ENCODE peak calls at places on chromosomes 13 and 19, in ten cellular contexts. One of them, this sample, is unnamed.

GRCh38 chr13:96090240-96091101 is 564 bp downstream of the HS6ST3 start:
- DNase-seq in natural killer cell: no peak
- DNase-seq in thyroid gland: peak; percentile 61
- DNase-seq in adrenal gland: peak; percentile 57
- DNase-seq in RWPE1: peak; percentile 14
- DNase-seq in hepatocyte: peak; percentile 52
- DNase-seq in GM13977: peak; percentile 62
- DNase-seq in GM23338: peak; percentile 68
- DNase-seq in stomach: peak; percentile 28
- DNase-seq in thoracic aorta: no peak
- DNase-seq in this sample: peak; percentile 44

GRCh38 chr19:41997851-41998229 is 3.8 kb upstream of the ATP1A3 start:
- DNase-seq in GM13977: no peak
- DNase-seq in natural killer cell: no peak
- DNase-seq in thoracic aorta: no peak
- DNase-seq in hepatocyte: no peak
- DNase-seq in stomach: no peak
- DNase-seq in GM23338: peak; percentile 76
- DNase-seq in RWPE1: no peak
- DNase-seq in thyroid gland: no peak
- DNase-seq in adrenal gland: peak; percentile 87
- DNase-seq in this sample: no peak

GRCh38 chr19:47280183-47280797 is 5.6 kb downstream of the INAFM1 start:
- DNase-seq in GM13977: no peak
- DNase-seq in adrenal gland: no peak
- DNase-seq in stomach: peak; percentile 45
- DNase-seq in hepatocyte: peak; percentile 34
- DNase-seq in thyroid gland: no peak
- DNase-seq in GM23338: peak; percentile 89
- DNase-seq in natural killer cell: peak; percentile 38
- DNase-seq in thoracic aorta: no peak
- DNase-seq in RWPE1: no peak
- DNase-seq in this sample: peak; percentile 40

GRCh38 chr19:32053366-32053765 is 292.0 kb upstream of the ZNF507 start:
- DNase-seq in GM13977: no peak
- DNase-seq in GM23338: no peak
- DNase-seq in RWPE1: no peak
- DNase-seq in adrenal gland: no peak
- DNase-seq in hepatocyte: no peak
- DNase-seq in stomach: no peak
- DNase-seq in natural killer cell: no peak
- DNase-seq in thoracic aorta: no peak
- DNase-seq in thyroid gland: no peak
- DNase-seq in this sample: no peak

GRCh38 chr13:32976046-32976781 is 40.0 kb upstream of the KL start:
- DNase-seq in thyroid gland: no peak
- DNase-seq in GM23338: no peak
- DNase-seq in thoracic aorta: no peak
- DNase-seq in natural killer cell: no peak
- DNase-seq in adrenal gland: no peak
- DNase-seq in RWPE1: no peak
- DNase-seq in GM13977: no peak
- DNase-seq in stomach: no peak
- DNase-seq in hepatocyte: no peak
- DNase-seq in this sample: no peak

GRCh38 chr19:55345818-55346724 is 6.4 kb downstream of the KMT5C start:
- DNase-seq in thoracic aorta: no peak
- DNase-seq in GM23338: no peak
- DNase-seq in RWPE1: no peak
- DNase-seq in natural killer cell: no peak
- DNase-seq in thyroid gland: no peak
- DNase-seq in hepatocyte: no peak
- DNase-seq in GM13977: no peak
- DNase-seq in adrenal gland: no peak
- DNase-seq in stomach: peak; percentile 51
- DNase-seq in this sample: no peak

GRCh38 chr19:1361601-1362384 is 21.9 kb upstream of the NDUFS7 start:
- DNase-seq in hepatocyte: no peak
- DNase-seq in natural killer cell: no peak
- DNase-seq in GM23338: no peak
- DNase-seq in thyroid gland: no peak
- DNase-seq in adrenal gland: no peak
- DNase-seq in RWPE1: no peak
- DNase-seq in GM13977: peak; percentile 67
- DNase-seq in thoracic aorta: no peak
- DNase-seq in stomach: no peak
- DNase-seq in this sample: no peak

GRCh38 chr13:35851238-35851814 is 279.9 kb downstream of the DCLK1 start:
- DNase-seq in GM13977: no peak
- DNase-seq in adrenal gland: no peak
- DNase-seq in hepatocyte: no peak
- DNase-seq in stomach: no peak
- DNase-seq in thyroid gland: no peak
- DNase-seq in thoracic aorta: no peak
- DNase-seq in GM23338: no peak
- DNase-seq in natural killer cell: no peak
- DNase-seq in RWPE1: no peak
- DNase-seq in this sample: no peak

GRCh38 chr19:55680339-55681130 is 5.5 kb downstream of the EPN1 start:
- DNase-seq in RWPE1: no peak
- DNase-seq in stomach: no peak
- DNase-seq in GM23338: no peak
- DNase-seq in thoracic aorta: no peak
- DNase-seq in hepatocyte: no peak
- DNase-seq in adrenal gland: no peak
- DNase-seq in thyroid gland: no peak
- DNase-seq in natural killer cell: no peak
- DNase-seq in GM13977: no peak
- DNase-seq in this sample: no peak

GRCh38 chr13:113602291-113602970 is 17.9 kb downstream of the TFDP1 start:
- DNase-seq in RWPE1: no peak
- DNase-seq in stomach: no peak
- DNase-seq in natural killer cell: no peak
- DNase-seq in hepatocyte: no peak
- DNase-seq in adrenal gland: no peak
- DNase-seq in GM13977: no peak
- DNase-seq in GM23338: no peak
- DNase-seq in thoracic aorta: no peak
- DNase-seq in thyroid gland: no peak
- DNase-seq in this sample: no peak

GRCh38 chr13:26583662-26584061 is 26.2 kb downstream of the WASF3 start:
- DNase-seq in GM13977: no peak
- DNase-seq in natural killer cell: no peak
- DNase-seq in hepatocyte: no peak
- DNase-seq in GM23338: peak; percentile 18
- DNase-seq in thyroid gland: peak; percentile 18
- DNase-seq in RWPE1: no peak
- DNase-seq in stomach: no peak
- DNase-seq in adrenal gland: no peak
- DNase-seq in thoracic aorta: no peak
- DNase-seq in this sample: no peak

GRCh38 chr13:49643003-49643651 is 14.8 kb downstream of the ARL11 start:
- DNase-seq in GM23338: no peak
- DNase-seq in thyroid gland: no peak
- DNase-seq in natural killer cell: no peak
- DNase-seq in hepatocyte: no peak
- DNase-seq in thoracic aorta: no peak
- DNase-seq in RWPE1: no peak
- DNase-seq in stomach: no peak
- DNase-seq in GM13977: no peak
- DNase-seq in adrenal gland: no peak
- DNase-seq in this sample: peak; percentile 34

GRCh38 chr19:38378866-38379265 is 4.5 kb downstream of the PSMD8 start:
- DNase-seq in thoracic aorta: no peak
- DNase-seq in GM23338: no peak
- DNase-seq in thyroid gland: no peak
- DNase-seq in RWPE1: no peak
- DNase-seq in GM13977: no peak
- DNase-seq in adrenal gland: no peak
- DNase-seq in stomach: no peak
- DNase-seq in natural killer cell: no peak
- DNase-seq in hepatocyte: no peak
- DNase-seq in this sample: no peak

GRCh38 chr13:33710924-33711323 is 107.0 kb upstream of the RFC3 start:
- DNase-seq in GM13977: no peak
- DNase-seq in stomach: no peak
- DNase-seq in natural killer cell: no peak
- DNase-seq in adrenal gland: no peak
- DNase-seq in GM23338: no peak
- DNase-seq in RWPE1: no peak
- DNase-seq in hepatocyte: no peak
- DNase-seq in thyroid gland: no peak
- DNase-seq in thoracic aorta: no peak
- DNase-seq in this sample: no peak

GRCh38 chr19:928471-929259 is 2.8 kb downstream of the ARID3A start:
- DNase-seq in RWPE1: no peak
- DNase-seq in hepatocyte: peak; percentile 86
- DNase-seq in natural killer cell: no peak
- DNase-seq in stomach: no peak
- DNase-seq in thyroid gland: no peak
- DNase-seq in GM13977: no peak
- DNase-seq in thoracic aorta: no peak
- DNase-seq in GM23338: no peak
- DNase-seq in adrenal gland: no peak
- DNase-seq in this sample: no peak

GRCh38 chr19:38386300-38386967 is 1.4 kb downstream of the GGN start:
- DNase-seq in thyroid gland: no peak
- DNase-seq in adrenal gland: no peak
- DNase-seq in hepatocyte: peak; percentile 26
- DNase-seq in GM13977: no peak
- DNase-seq in RWPE1: no peak
- DNase-seq in natural killer cell: no peak
- DNase-seq in stomach: no peak
- DNase-seq in thoracic aorta: no peak
- DNase-seq in GM23338: peak; percentile 35
- DNase-seq in this sample: no peak

GRCh38 chr13:110869805-110870706 is 44.8 kb downstream of the ANKRD10 start:
- DNase-seq in hepatocyte: peak; percentile 91
- DNase-seq in natural killer cell: peak; percentile 26
- DNase-seq in adrenal gland: peak; percentile 99
- DNase-seq in GM23338: peak; percentile 82
- DNase-seq in stomach: peak; percentile 79
- DNase-seq in thyroid gland: peak; percentile 82
- DNase-seq in thoracic aorta: peak; percentile 99
- DNase-seq in RWPE1: peak; percentile 96
- DNase-seq in GM13977: no peak
- DNase-seq in this sample: no peak

GRCh38 chr13:83752141-83752540 is 130.1 kb downstream of the SLITRK1 start:
- DNase-seq in RWPE1: peak; percentile 10
- DNase-seq in thyroid gland: no peak
- DNase-seq in natural killer cell: no peak
- DNase-seq in hepatocyte: no peak
- DNase-seq in GM23338: no peak
- DNase-seq in stomach: no peak
- DNase-seq in thoracic aorta: no peak
- DNase-seq in adrenal gland: no peak
- DNase-seq in GM13977: no peak
- DNase-seq in this sample: no peak

GRCh38 chr19:10227215-10227971 is 3.7 kb downstream of the S1PR2 start:
- DNase-seq in adrenal gland: peak; percentile 56
- DNase-seq in GM13977: no peak
- DNase-seq in GM23338: peak; percentile 61
- DNase-seq in thoracic aorta: no peak
- DNase-seq in hepatocyte: no peak
- DNase-seq in RWPE1: no peak
- DNase-seq in natural killer cell: no peak
- DNase-seq in thyroid gland: peak; percentile 61
- DNase-seq in stomach: no peak
- DNase-seq in this sample: no peak
- TF ChIP-seq CTCF in adrenal gland: no peak
- TF ChIP-seq CTCF in GM13977: no peak
- TF ChIP-seq CTCF in GM23338: peak; percentile 48
- TF ChIP-seq CTCF in thoracic aorta: no peak
- TF ChIP-seq CTCF in hepatocyte: peak; percentile 15
- TF ChIP-seq CTCF in RWPE1: no peak
- TF ChIP-seq CTCF in natural killer cell: no peak
- TF ChIP-seq CTCF in thyroid gland: no peak
- TF ChIP-seq CTCF in stomach: no peak
- TF ChIP-seq CTCF in this sample: no peak

DNA sequence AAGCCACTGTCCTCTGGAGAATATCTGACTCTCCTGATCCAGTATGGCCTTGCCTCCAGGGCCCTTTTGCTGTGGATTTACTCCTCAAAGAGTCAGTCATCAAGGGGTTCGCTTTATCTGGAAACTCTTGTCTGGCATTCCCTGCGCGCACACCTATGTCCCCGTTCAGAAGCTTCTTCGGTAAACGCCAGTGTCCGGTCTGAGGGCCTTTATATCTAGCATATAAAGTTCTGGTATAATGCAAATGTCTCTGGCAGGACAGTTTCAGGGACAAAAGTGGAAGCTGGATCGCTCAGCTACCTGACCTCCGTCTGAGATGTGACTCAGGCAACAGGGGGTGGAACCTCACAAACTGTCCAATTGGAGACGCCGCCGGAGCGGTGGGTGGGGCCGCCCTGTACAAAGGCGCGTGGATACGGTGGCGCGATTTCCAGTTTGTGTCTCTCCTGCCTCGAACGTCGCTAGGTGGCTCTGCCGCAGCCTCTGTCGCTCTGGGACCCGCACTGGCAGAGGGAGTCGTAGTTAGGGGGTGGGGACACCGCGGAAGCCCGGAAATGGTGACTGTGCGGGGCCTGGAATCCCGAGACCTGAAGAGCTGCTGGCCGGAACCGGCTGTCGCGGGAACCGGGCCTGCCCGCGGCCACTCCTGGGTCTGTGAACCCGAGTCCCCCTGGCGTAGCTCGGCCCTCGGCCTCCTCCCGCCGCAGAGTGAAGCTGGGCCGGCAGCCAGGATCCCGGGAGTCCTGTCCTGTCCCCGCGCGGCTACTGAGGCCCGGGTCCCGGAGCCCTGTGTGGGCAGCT is 10.6 kb upstream of the ZNF709 start:
- DNase-seq in stomach: peak; percentile 97
- DNase-seq in thyroid gland: peak; percentile 98
- DNase-seq in natural killer cell: peak; percentile 88
- DNase-seq in thoracic aorta: peak; percentile 88
- DNase-seq in GM13977: peak; percentile 89
- DNase-seq in adrenal gland: peak; percentile 99
- DNase-seq in hepatocyte: peak; percentile 95
- DNase-seq in GM23338: peak; percentile 98
- DNase-seq in RWPE1: peak; percentile 92
- DNase-seq in this sample: peak; percentile 89
- TF ChIP-seq CTCF in stomach: peak; percentile 27
- TF ChIP-seq CTCF in thyroid gland: peak; percentile 27
- TF ChIP-seq CTCF in natural killer cell: peak; percentile 42
- TF ChIP-seq CTCF in thoracic aorta: peak; percentile 34
- TF ChIP-seq CTCF in GM13977: peak; percentile 64
- TF ChIP-seq CTCF in adrenal gland: peak; percentile 19
- TF ChIP-seq CTCF in hepatocyte: peak; percentile 41
- TF ChIP-seq CTCF in GM23338: peak; percentile 69
- TF ChIP-seq CTCF in RWPE1: peak; percentile 55
- TF ChIP-seq CTCF in this sample: peak; percentile 44

GRCh38 chr19:28744943-28745342 is 468.0 kb downstream of the UQCRFS1 start:
- DNase-seq in adrenal gland: no peak
- DNase-seq in natural killer cell: no peak
- DNase-seq in hepatocyte: no peak
- DNase-seq in stomach: no peak
- DNase-seq in thyroid gland: no peak
- DNase-seq in thoracic aorta: no peak
- DNase-seq in GM13977: no peak
- DNase-seq in RWPE1: no peak
- DNase-seq in GM23338: no peak
- DNase-seq in this sample: no peak
- TF ChIP-seq CTCF in adrenal gland: no peak
- TF ChIP-seq CTCF in natural killer cell: no peak
- TF ChIP-seq CTCF in hepatocyte: no peak
- TF ChIP-seq CTCF in stomach: no peak
- TF ChIP-seq CTCF in thyroid gland: no peak
- TF ChIP-seq CTCF in thoracic aorta: no peak
- TF ChIP-seq CTCF in GM13977: no peak
- TF ChIP-seq CTCF in RWPE1: no peak
- TF ChIP-seq CTCF in GM23338: no peak
- TF ChIP-seq CTCF in this sample: no peak

GRCh38 chr19:29527500-29528328 is 1.9 kb downstream of the VSTM2B start:
- DNase-seq in natural killer cell: no peak
- DNase-seq in GM23338: peak; percentile 43
- DNase-seq in RWPE1: peak; percentile 12
- DNase-seq in thyroid gland: no peak
- DNase-seq in thoracic aorta: no peak
- DNase-seq in hepatocyte: no peak
- DNase-seq in adrenal gland: no peak
- DNase-seq in GM13977: no peak
- DNase-seq in stomach: no peak
- DNase-seq in this sample: no peak
- TF ChIP-seq CTCF in natural killer cell: no peak
- TF ChIP-seq CTCF in GM23338: peak; percentile 58
- TF ChIP-seq CTCF in RWPE1: no peak
- TF ChIP-seq CTCF in thyroid gland: no peak
- TF ChIP-seq CTCF in thoracic aorta: no peak
- TF ChIP-seq CTCF in hepatocyte: no peak
- TF ChIP-seq CTCF in adrenal gland: no peak
- TF ChIP-seq CTCF in GM13977: no peak
- TF ChIP-seq CTCF in stomach: no peak
- TF ChIP-seq CTCF in this sample: no peak